ENCODE peak calls at places on chromosomes 5 and 9, in seven cellular contexts. X is GM20000, L is fibroblast of mammary gland, D is NAMALWA, S is progenitor cell of endocrine pancreas, A is ACHN, F is endodermal cell. W is an unnamed sample.

GRCh38 chr9:125700791-125701190 is 6.2 kb downstream of the MAPKAP1 start:
- DNase-seq in X (peak; percentile 77), L (peak; percentile 57), D (no peak), S (no peak), A (peak; percentile 70), F (peak; percentile 72), W (no peak)

GRCh38 chr5:38871790-38872551 is 26.2 kb downstream of the OSMR start:
- DNase-seq in X (no peak), L (peak; percentile 100), D (no peak), S (no peak), A (peak; percentile 90), F (no peak), W (no peak)

GRCh38 chr9:23644906-23645305 is 181.1 kb downstream of the ELAVL2 start:
- DNase-seq in X (no peak), L (no peak), D (no peak), S (no peak), A (no peak), F (no peak), W (no peak)

GRCh38 chr9:98873535-98874432 is 66.3 kb downstream of the GALNT12 start:
- DNase-seq in X (no peak), L (peak; percentile 66), D (no peak), S (no peak), A (peak; percentile 65), F (no peak), W (no peak)

GRCh38 chr9:91496351-91496750 is 72.7 kb upstream of the NFIL3 start:
- DNase-seq in X (no peak), L (no peak), D (no peak), S (no peak), A (no peak), F (no peak), W (no peak)

GRCh38 chr5:93899026-93899600 is 157.7 kb upstream of the POU5F2 start:
- DNase-seq in X (peak; percentile 6), L (peak; percentile 11), D (peak; percentile 63), S (no peak), A (peak; percentile 24), F (no peak), W (no peak)

GRCh38 chr9:20315672-20316071 is 306.6 kb downstream of the MLLT3 start:
- DNase-seq in X (no peak), L (peak; percentile 88), D (no peak), S (no peak), A (no peak), F (no peak), W (no peak)

GRCh38 chr5:97208714-97209113 is 25.7 kb upstream of the RIOK2 start:
- DNase-seq in X (no peak), L (no peak), D (no peak), S (no peak), A (no peak), F (no peak), W (no peak)

GRCh38 chr5:175847503-175847902 is 23.9 kb upstream of the CPLX2 start:
- DNase-seq in X (no peak), L (peak; percentile 7), D (peak; percentile 18), S (no peak), A (peak; percentile 10), F (peak; percentile 83), W (no peak)

GRCh38 chr5:36694351-36694750 is 87.9 kb downstream of the SLC1A3 start:
- DNase-seq in X (no peak), L (peak; percentile 58), D (no peak), S (no peak), A (no peak), F (no peak), W (no peak)

GRCh38 chr5:34770486-34770885 is 68.5 kb upstream of the TTC23L start:
- DNase-seq in X (no peak), L (no peak), D (no peak), S (no peak), A (no peak), F (no peak), W (no peak)

GRCh38 chr5:54552446-54552845 is 34.9 kb downstream of the SNX18 start:
- DNase-seq in X (no peak), L (no peak), D (no peak), S (no peak), A (no peak), F (no peak), W (no peak)

GRCh38 chr9:4662989-4663792 is 1.1 kb downstream of the PLPP6 start:
- DNase-seq in X (peak; percentile 20), L (no peak), D (peak; percentile 43), S (no peak), A (no peak), F (no peak), W (peak; percentile 59)

GRCh38 chr9:135525241-135526088 is 4.2 kb downstream of the LCN1 start:
- DNase-seq in X (no peak), L (no peak), D (no peak), S (no peak), A (no peak), F (peak; percentile 30), W (no peak)

GRCh38 chr5:21024966-21025365 is 1037.0 kb upstream of the CDH18 start:
- DNase-seq in X (no peak), L (no peak), D (no peak), S (no peak), A (no peak), F (no peak), W (no peak)

GRCh38 chr5:1732238-1732880 is 67.3 kb downstream of the MRPL36 start:
- DNase-seq in X (no peak), L (no peak), D (no peak), S (peak; percentile 5), A (no peak), F (peak; percentile 32), W (no peak)

GRCh38 chr5:120817044-120817985 is 353.2 kb downstream of the PRR16 start:
- DNase-seq in X (no peak), L (peak; percentile 44), D (peak; percentile 30), S (no peak), A (peak; percentile 27), F (peak; percentile 66), W (no peak)

GRCh38 chr9:27125030-27125429 is 16.0 kb downstream of the TEK start:
- DNase-seq in X (no peak), L (peak; percentile 98), D (no peak), S (no peak), A (peak; percentile 21), F (no peak), W (peak; percentile 7)

GRCh38 chr9:1311462-1312042 is 261.4 kb downstream of the DMRT2 start:
- DNase-seq in X (no peak), L (no peak), D (no peak), S (no peak), A (no peak), F (no peak), W (no peak)

GRCh38 chr5:116947691-116948528 is 373.3 kb upstream of the SEMA6A start:
- DNase-seq in X (peak; percentile 65), L (peak; percentile 14), D (peak; percentile 91), S (no peak), A (peak; percentile 75), F (peak; percentile 97), W (peak; percentile 15)

GRCh38 chr5:15248731-15249130 is 251.2 kb upstream of the FBXL7 start:
- DNase-seq in X (no peak), L (no peak), D (no peak), S (no peak), A (no peak), F (no peak), W (no peak)

GRCh38 chr5:168967882-168968620 is 332.9 kb downstream of the SLIT3 start:
- DNase-seq in X (no peak), L (no peak), D (no peak), S (no peak), A (no peak), F (no peak), W (no peak)

GRCh38 chr5:176474476-176474875 is 26.3 kb downstream of the FAF2 start:
- DNase-seq in X (no peak), L (peak; percentile 7), D (no peak), S (no peak), A (no peak), F (no peak), W (no peak)

GRCh38 chr5:169142264-169142970 is 158.5 kb downstream of the SLIT3 start:
- DNase-seq in X (no peak), L (no peak), D (no peak), S (no peak), A (no peak), F (no peak), W (no peak)

GRCh38 chr9:2600307-2600706 is 21.3 kb upstream of the VLDLR start:
- DNase-seq in X (no peak), L (no peak), D (no peak), S (no peak), A (no peak), F (no peak), W (no peak)

GRCh38 chr9:126304946-126305370 is 21.7 kb upstream of the MVB12B start:
- DNase-seq in X (no peak), L (no peak), D (no peak), S (no peak), A (no peak), F (peak; percentile 6), W (no peak)

GRCh38 chr9:37255944-37256862 is 135.8 kb downstream of the ZCCHC7 start:
- DNase-seq in X (no peak), L (no peak), D (no peak), S (no peak), A (no peak), F (no peak), W (no peak)

GRCh38 chr9:89844535-89844934 is 239.7 kb downstream of the GADD45G start:
- DNase-seq in X (no peak), L (no peak), D (no peak), S (no peak), A (no peak), F (peak; percentile 19), W (peak; percentile 98)

GRCh38 chr5:172235132-172235780 is 41.3 kb downstream of the EFCAB9 start:
- DNase-seq in X (no peak), L (peak; percentile 10), D (no peak), S (no peak), A (no peak), F (no peak), W (no peak)

GRCh38 chr9:70412678-70413426 is 1.6 kb downstream of the KLF9 start:
- DNase-seq in X (peak; percentile 45), L (peak; percentile 74), D (no peak), S (peak; percentile 13), A (peak; percentile 47), F (peak; percentile 72), W (peak; percentile 64)

GRCh38 chr5:124663101-124663506 is 83.3 kb downstream of the ZNF608 start:
- DNase-seq in X (no peak), L (no peak), D (no peak), S (no peak), A (peak; percentile 17), F (no peak), W (no peak)

GRCh38 chr5:167657016-167657415 is 634.4 kb upstream of the WWC1 start:
- DNase-seq in X (no peak), L (no peak), D (no peak), S (no peak), A (no peak), F (no peak), W (no peak)

GRCh38 chr5:131262953-131263541 is 806 bp upstream of the CDC42SE2 start:
- DNase-seq in X (peak; percentile 43), L (no peak), D (peak; percentile 76), S (no peak), A (peak; percentile 31), F (no peak), W (no peak)

GRCh38 chr5:127832057-127832456 is 128.9 kb downstream of the CCDC192 start:
- DNase-seq in X (no peak), L (no peak), D (no peak), S (no peak), A (no peak), F (no peak), W (no peak)

W was measured in DMS153.